ENCODE peak calls at places on chromosomes 2 and 18, in six cellular contexts. L, Q, K, R, I and Z are unnamed samples.

GRCh38 chr18:32530947-32531651 is 60.4 kb upstream of the GAREM1 start:
- DNase-seq in L (no peak), R (peak), K (no peak), Q (peak), I (peak), Z (peak)

GRCh38 chr2:104547251-104547650 is 306.7 kb upstream of the POU3F3 start:
- DNase-seq in L (no peak), I (no peak), Q (no peak), K (no peak), R (no peak), Z (no peak)

GRCh38 chr2:112623913-112624777 is 21.6 kb upstream of the SLC20A1 start:
- DNase-seq in R (peak), L (no peak), I (peak), Q (peak), K (no peak), Z (no peak)

GRCh38 chr18:14767474-14767873 is 19.5 kb downstream of the ANKRD30B start:
- DNase-seq in K (no peak), L (no peak), Q (no peak), I (no peak), R (no peak), Z (no peak)

GRCh38 chr2:194166818-194167217 is 1490.2 kb upstream of the SLC39A10 start:
- DNase-seq in Q (peak), I (peak), R (no peak), K (no peak), L (no peak), Z (peak)

GRCh38 chr2:169734172-169734847 is 678 bp downstream of the KLHL23 start:
- DNase-seq in Q (peak), L (peak), I (no peak), R (no peak), K (peak), Z (no peak)

GRCh38 chr2:238420442-238420841 is 6.3 kb upstream of the ASB1 start:
- DNase-seq in Q (no peak), L (no peak), R (no peak), K (no peak), I (no peak), Z (no peak)

GRCh38 chr2:218019411-218020060 is 16.7 kb upstream of the TNS1 start:
- DNase-seq in K (no peak), Q (no peak), L (no peak), R (no peak), I (no peak), Z (no peak)

GRCh38 chr2:180450841-180451240 is 443.7 kb upstream of the CWC22 start:
- DNase-seq in R (no peak), K (no peak), I (no peak), L (no peak), Q (no peak), Z (no peak)

GRCh38 chr18:28581503-28582169 is 404.7 kb upstream of the CDH2 start:
- DNase-seq in Q (peak), I (no peak), K (no peak), L (peak), R (no peak), Z (no peak)

GRCh38 chr2:26529406-26530070 is 51.6 kb upstream of the OTOF start:
- DNase-seq in Q (peak), I (no peak), L (no peak), R (no peak), K (peak), Z (no peak)

GRCh38 chr2:222146488-222146887 is 152.3 kb downstream of the PAX3 start:
- DNase-seq in L (no peak), K (no peak), R (no peak), Q (no peak), I (no peak), Z (no peak)

GRCh38 chr18:63175264-63175663 is 144.3 kb downstream of the BCL2 start:
- DNase-seq in Q (no peak), R (no peak), L (no peak), K (no peak), I (no peak), Z (no peak)

GRCh38 chr2:9440058-9440727 is 16.7 kb downstream of the CPSF3 start:
- DNase-seq in Q (peak), K (no peak), L (no peak), I (peak), R (peak), Z (no peak)

GRCh38 chr2:102434655-102435381 is 11.9 kb downstream of the IL18RAP start:
- DNase-seq in Q (no peak), L (no peak), I (no peak), K (no peak), R (no peak), Z (no peak)

GRCh38 chr2:137838255-137839092 is 125.8 kb upstream of the HNMT start:
- DNase-seq in R (peak), I (peak), L (peak), K (no peak), Q (peak), Z (no peak)

GRCh38 chr2:24708537-24709152 is 84.5 kb downstream of the PTRHD1 start:
- DNase-seq in Q (peak), K (no peak), I (peak), L (no peak), R (peak), Z (no peak)

GRCh38 chr2:112891333-112891950 is 19.5 kb upstream of the IL37 start:
- DNase-seq in L (no peak), Q (no peak), I (no peak), K (no peak), R (no peak), Z (no peak)

GRCh38 chr2:229971298-229971790 is 49.0 kb downstream of the FBXO36 start:
- DNase-seq in Q (no peak), I (no peak), R (no peak), K (no peak), L (no peak), Z (no peak)

GRCh38 chr2:84486436-84487115 is 27.5 kb upstream of the SUCLG1 start:
- DNase-seq in R (peak), I (peak), K (no peak), L (no peak), Q (peak), Z (peak)

GRCh38 chr2:142041105-142041504 is 89.7 kb downstream of the LRP1B start:
- DNase-seq in I (peak), Q (peak), R (no peak), K (no peak), L (no peak), Z (no peak)

GRCh38 chr2:70686577-70687460 is 81.2 kb downstream of the ADD2 start:
- DNase-seq in L (peak), K (no peak), I (peak), R (peak), Q (peak), Z (no peak)

GRCh38 chr2:68357608-68358337 is 7.3 kb upstream of the PLEK start:
- DNase-seq in R (peak), I (peak), K (no peak), Q (peak), L (peak), Z (peak)

GRCh38 chr2:63488118-63488713 is 100.1 kb downstream of the WDPCP start:
- DNase-seq in Q (peak), R (peak), I (peak), L (peak), K (no peak), Z (peak)

GRCh38 chr2:57536535-57537231 is 509.9 kb upstream of the VRK2 start:
- DNase-seq in L (no peak), I (no peak), K (no peak), R (no peak), Q (no peak), Z (no peak)

GRCh38 chr2:41899189-41899588 is 148.6 kb upstream of the PKDCC start:
- DNase-seq in Q (no peak), I (no peak), L (no peak), K (no peak), R (peak), Z (no peak)

GRCh38 chr18:46069524-46069923 is 2.5 kb downstream of the PSTPIP2 start:
- DNase-seq in L (no peak), I (peak), K (no peak), R (peak), Q (peak), Z (no peak)

GRCh38 chr18:48227206-48227605 is 182.0 kb downstream of the ZBTB7C start:
- DNase-seq in R (no peak), K (no peak), L (no peak), I (no peak), Q (no peak), Z (no peak)

GRCh38 chr18:43322133-43322532 is 44.8 kb upstream of the SYT4 start:
- DNase-seq in K (no peak), I (no peak), R (no peak), Q (no peak), L (no peak), Z (no peak)

GRCh38 chr2:199457147-199458016 is at the start of gene SATB2:
- DNase-seq in L (peak), I (peak), K (peak), Q (peak), R (peak), Z (no peak)

GRCh38 chr2:142285480-142285879 is 154.7 kb upstream of the LRP1B start:
- DNase-seq in I (no peak), L (no peak), Q (no peak), K (no peak), R (no peak), Z (no peak)

GRCh38 chr2:190576565-190576964 is 42.0 kb upstream of the NEMP2 start:
- DNase-seq in K (no peak), Q (no peak), I (no peak), R (no peak), L (no peak), Z (no peak)
- H3K4me3 ChIP-seq in K (no peak), Q (no peak), I (no peak), R (no peak), L (no peak), Z (no peak)

GRCh38 chr2:61016392-61017002 is 1.0 kb upstream of the PEX13 start:
- DNase-seq in K (no peak), Q (no peak), I (no peak), R (no peak), L (no peak), Z (peak)

GRCh38 chr2:61017556-61018318 is at the start of the genes PEX13 and PUS10:
- DNase-seq in I (peak), R (peak), L (peak), K (peak), Q (peak), Z (peak)

GRCh38 chr2:61018798-61019197 is 743 bp upstream of the PUS10 start:
- DNase-seq in L (no peak), Q (no peak), K (no peak), I (no peak), R (no peak), Z (no peak)

GRCh38 chr2:61017003-61017555 is 441 bp upstream of the PEX13 start:
- DNase-seq in K (peak), R (peak), Q (peak), L (no peak), I (peak), Z (peak)

DNA sequence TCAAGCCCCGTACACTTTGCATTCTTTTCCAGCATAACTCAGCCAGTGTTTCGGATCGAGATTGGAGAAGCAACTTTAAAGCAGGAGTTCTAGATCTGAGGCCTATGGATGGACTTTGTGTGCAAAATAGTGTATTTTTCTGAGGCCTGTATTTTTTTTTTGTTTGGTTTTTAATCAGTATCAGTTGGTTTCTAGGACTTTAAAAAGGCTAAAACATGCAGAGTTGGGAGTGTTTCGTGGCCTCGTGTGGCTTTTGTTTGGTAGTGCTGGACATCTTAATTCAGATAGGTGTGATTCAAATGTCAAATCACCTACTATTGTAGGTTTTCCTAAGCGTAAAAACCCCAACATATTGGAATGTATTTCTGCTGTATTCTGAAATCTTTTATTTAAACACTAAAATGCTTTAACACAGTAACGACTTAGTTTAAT is 280 bp upstream of the PUS10 start:
- DNase-seq in R (peak), L (no peak), Q (peak), K (no peak), I (peak), Z (peak)
- H3K4me3 ChIP-seq in R (peak), L (peak), Q (peak), K (peak), I (peak), Z (peak)

DNA sequence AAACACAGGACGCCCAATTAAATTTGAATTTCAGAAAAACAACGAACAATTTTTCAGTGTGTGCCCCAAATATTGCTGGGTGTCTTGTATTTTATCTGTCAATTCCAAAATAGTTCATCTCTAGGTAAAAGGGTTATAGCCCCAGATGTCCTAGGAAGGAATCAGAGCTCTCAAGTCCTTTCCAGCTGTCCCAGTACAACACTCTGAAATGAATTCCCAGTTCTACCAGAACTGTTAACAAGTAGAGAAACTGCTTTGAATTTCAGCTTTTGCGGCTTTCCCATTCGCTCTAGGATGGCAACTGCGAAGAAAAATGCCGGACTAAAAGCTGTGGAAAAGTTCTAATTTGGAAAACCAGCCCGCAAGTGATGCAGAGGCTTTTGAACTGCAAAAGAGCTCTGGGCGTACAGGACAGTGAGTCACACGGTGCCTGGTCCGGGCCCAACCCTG is 497 bp upstream of the GIGYF2 start:
- DNase-seq in L (no peak), Q (no peak), I (no peak), K (no peak), R (no peak), Z (no peak)
- H3K4me3 ChIP-seq in L (peak), Q (peak), I (peak), K (peak), R (peak), Z (peak)

GRCh38 chr2:240780023-240780831 is 39.8 kb downstream of the KIF1A start:
- DNase-seq in I (no peak), K (peak), L (no peak), R (no peak), Q (no peak), Z (no peak)
- H3K4me3 ChIP-seq in I (no peak), K (no peak), L (no peak), R (no peak), Q (no peak), Z (no peak)

GRCh38 chr18:75454022-75454795 is 26.7 kb upstream of the SMIM21 start:
- DNase-seq in I (no peak), K (peak), L (no peak), R (peak), Q (no peak), Z (no peak)

GRCh38 chr18:75456277-75456676 is 28.8 kb upstream of the SMIM21 start:
- DNase-seq in I (peak), Q (no peak), R (no peak), K (peak), L (no peak), Z (no peak)

DNA sequence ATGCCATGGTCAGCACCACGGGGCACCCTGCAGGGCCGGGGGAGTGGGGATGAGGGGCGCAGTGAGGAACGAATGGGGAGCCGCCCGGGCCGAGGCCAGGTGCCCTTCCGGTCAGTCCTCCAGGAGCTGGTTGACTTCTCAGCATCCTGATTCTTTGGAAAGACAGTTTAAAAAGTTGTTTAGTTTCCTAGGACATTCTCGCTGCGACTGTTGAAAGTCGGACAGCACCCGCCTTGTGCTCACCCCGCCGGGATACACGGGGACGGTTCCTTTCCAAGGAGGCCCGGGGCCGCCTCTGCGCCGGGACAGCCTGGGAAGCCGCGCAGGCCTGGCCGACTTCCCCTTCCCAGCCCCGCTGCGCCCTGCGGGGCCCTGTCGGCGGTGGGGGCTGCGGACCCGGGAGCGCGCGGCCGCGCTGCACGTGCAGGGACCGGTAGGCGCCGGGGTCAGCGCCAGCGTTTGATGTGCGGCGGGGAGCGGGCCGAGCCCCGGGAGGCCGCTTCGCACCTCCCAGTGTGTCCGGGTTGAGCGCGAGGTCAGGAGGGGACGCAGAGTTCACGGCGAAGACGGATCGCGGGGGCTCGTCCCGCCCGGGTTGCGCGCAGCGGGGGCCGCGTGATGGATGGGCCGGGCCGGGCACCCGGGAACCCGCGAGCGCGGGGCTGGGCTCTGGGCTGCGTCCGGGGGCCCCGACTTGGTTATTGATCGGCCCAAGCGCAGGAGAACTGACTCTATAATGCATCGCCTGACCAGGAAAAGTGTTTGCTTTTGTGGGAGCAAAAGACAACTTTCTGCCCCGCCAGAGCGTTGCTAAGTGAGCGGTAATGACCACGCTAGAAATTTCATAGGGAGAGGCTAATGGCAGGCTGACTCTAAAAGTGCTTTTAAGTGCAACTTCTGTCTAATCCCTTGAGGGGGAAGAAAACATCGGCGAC is 28.0 kb upstream of the SMIM21 start:
- DNase-seq in Q (peak), R (peak), K (peak), L (peak), I (peak), Z (no peak)
- H3K4me3 ChIP-seq in Q (peak), R (peak), K (peak), L (peak), I (peak), Z (no peak)

DNA sequence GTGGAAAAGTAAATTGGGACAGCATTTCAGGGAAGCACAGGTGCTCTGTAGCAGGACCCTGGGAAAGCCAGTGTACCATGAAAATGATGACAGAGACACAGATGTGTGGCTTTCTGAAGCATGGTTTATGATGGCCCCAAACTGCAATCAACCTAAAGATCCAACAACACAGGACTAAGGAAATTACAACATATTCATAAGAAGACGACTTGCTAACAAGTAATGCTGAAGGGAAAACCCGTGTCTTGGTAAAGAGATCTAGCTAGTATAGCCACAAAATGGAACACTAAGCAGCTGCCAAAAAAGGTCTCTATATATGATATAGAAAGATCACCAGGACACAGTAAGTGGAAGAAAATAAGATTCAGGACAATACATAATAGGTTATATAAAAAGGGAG is 53.2 kb downstream of the UXS1 start:
- DNase-seq in R (no peak), I (no peak), K (no peak), Q (no peak), L (no peak), Z (no peak)
- H3K4me3 ChIP-seq in R (no peak), I (no peak), K (no peak), Q (no peak), L (no peak), Z (no peak)

GRCh38 chr18:58405107-58405898 is 223.6 kb downstream of the ALPK2 start:
- DNase-seq in L (no peak), R (no peak), I (no peak), Q (no peak), K (no peak), Z (no peak)

GRCh38 chr18:58409802-58410445 is 219.0 kb downstream of the ALPK2 start:
- DNase-seq in R (no peak), K (no peak), Q (no peak), I (no peak), L (no peak), Z (no peak)

GRCh38 chr18:58407649-58408407 is 221.1 kb downstream of the ALPK2 start:
- DNase-seq in L (no peak), K (no peak), R (no peak), I (no peak), Q (no peak), Z (no peak)

GRCh38 chr18:58408665-58409064 is 220.2 kb downstream of the ALPK2 start:
- DNase-seq in K (no peak), I (no peak), R (no peak), L (no peak), Q (no peak), Z (no peak)

GRCh38 chr18:58407263-58407648 is 221.6 kb downstream of the ALPK2 start:
- DNase-seq in L (no peak), K (no peak), I (no peak), R (no peak), Q (peak), Z (no peak)
- H3K4me3 ChIP-seq in L (no peak), K (no peak), I (no peak), R (no peak), Q (no peak), Z (no peak)